ENCODE peak calls at places on chromosome 13, in four cellular contexts. U is ovary, E is astrocyte of the spinal cord, I is NT2/D1. Y is an unnamed sample.

GRCh38 chr13:38542601-38543000 is 144.3 kb upstream of the FREM2 start:
- DNase-seq in E (peak), I (no peak), U (no peak), Y (no peak)

GRCh38 chr13:93534181-93534700 is 307.6 kb downstream of the GPC6 start:
- DNase-seq in I (no peak), E (no peak), U (peak), Y (no peak)

GRCh38 chr13:112657850-112658445 is 31.9 kb upstream of the ATP11A start:
- DNase-seq in I (no peak), U (no peak), E (peak), Y (peak)

GRCh38 chr13:70747305-70747704 is 639.1 kb upstream of the KLHL1 start:
- DNase-seq in I (no peak), E (no peak), U (no peak), Y (peak)

GRCh38 chr13:112056739-112057433 is 10.1 kb upstream of the SOX1 start:
- DNase-seq in E (no peak), U (no peak), I (no peak), Y (no peak)

GRCh38 chr13:30907167-30907761 is 1.2 kb downstream of the MEDAG start:
- DNase-seq in U (peak), E (peak), I (no peak), Y (no peak)

GRCh38 chr13:25247345-25247744 is 39.9 kb downstream of the MTMR6 start:
- DNase-seq in E (no peak), U (no peak), I (no peak), Y (no peak)

GRCh38 chr13:75838366-75839017 is 202.4 kb downstream of the LMO7 start:
- DNase-seq in U (no peak), I (no peak), E (no peak), Y (no peak)

GRCh38 chr13:66859934-66860867 is 369.9 kb downstream of the PCDH9 start:
- DNase-seq in U (no peak), E (no peak), I (no peak), Y (no peak)

GRCh38 chr13:111626371-111627305 is 306.2 kb downstream of the TEX29 start:
- DNase-seq in E (no peak), I (no peak), U (no peak), Y (no peak)

GRCh38 chr13:51525567-51526165 is 58.6 kb upstream of the WDFY2 start:
- DNase-seq in E (no peak), I (no peak), U (no peak), Y (no peak)

GRCh38 chr13:61768175-61768574 is 352.5 kb upstream of the PCDH20 start:
- DNase-seq in E (no peak), U (no peak), I (no peak), Y (no peak)

GRCh38 chr13:33323766-33324525 is 38.4 kb upstream of the STARD13 start:
- DNase-seq in I (no peak), U (no peak), E (no peak), Y (no peak)

GRCh38 chr13:71864981-71865857 is 1.8 kb downstream of the DACH1 start:
- DNase-seq in U (no peak), E (peak), I (no peak), Y (no peak)

GRCh38 chr13:68056816-68057710 is 826.9 kb upstream of the PCDH9 start:
- DNase-seq in I (no peak), E (peak), U (no peak), Y (peak)

GRCh38 chr13:94218537-94218936 is 260.9 kb downstream of the DCT start:
- DNase-seq in E (no peak), I (peak), U (no peak), Y (no peak)

GRCh38 chr13:28406728-28407266 is 88.1 kb downstream of the FLT1 start:
- DNase-seq in I (no peak), E (no peak), U (no peak), Y (no peak)

GRCh38 chr13:28408235-28408848 is 86.6 kb downstream of the FLT1 start:
- DNase-seq in E (no peak), I (no peak), U (no peak), Y (no peak)

GRCh38 chr13:28410096-28410495 is 84.8 kb downstream of the FLT1 start:
- DNase-seq in I (no peak), E (no peak), U (no peak), Y (no peak)

GRCh38 chr13:28411859-28412353 is 83.0 kb downstream of the FLT1 start:
- DNase-seq in E (no peak), I (no peak), U (no peak), Y (no peak)

GRCh38 chr13:28409648-28410047 is 85.3 kb downstream of the FLT1 start:
- DNase-seq in U (no peak), I (no peak), E (no peak), Y (no peak)
- H3K4me3 ChIP-seq in U (no peak), I (no peak), E (no peak), Y (no peak)

DNA sequence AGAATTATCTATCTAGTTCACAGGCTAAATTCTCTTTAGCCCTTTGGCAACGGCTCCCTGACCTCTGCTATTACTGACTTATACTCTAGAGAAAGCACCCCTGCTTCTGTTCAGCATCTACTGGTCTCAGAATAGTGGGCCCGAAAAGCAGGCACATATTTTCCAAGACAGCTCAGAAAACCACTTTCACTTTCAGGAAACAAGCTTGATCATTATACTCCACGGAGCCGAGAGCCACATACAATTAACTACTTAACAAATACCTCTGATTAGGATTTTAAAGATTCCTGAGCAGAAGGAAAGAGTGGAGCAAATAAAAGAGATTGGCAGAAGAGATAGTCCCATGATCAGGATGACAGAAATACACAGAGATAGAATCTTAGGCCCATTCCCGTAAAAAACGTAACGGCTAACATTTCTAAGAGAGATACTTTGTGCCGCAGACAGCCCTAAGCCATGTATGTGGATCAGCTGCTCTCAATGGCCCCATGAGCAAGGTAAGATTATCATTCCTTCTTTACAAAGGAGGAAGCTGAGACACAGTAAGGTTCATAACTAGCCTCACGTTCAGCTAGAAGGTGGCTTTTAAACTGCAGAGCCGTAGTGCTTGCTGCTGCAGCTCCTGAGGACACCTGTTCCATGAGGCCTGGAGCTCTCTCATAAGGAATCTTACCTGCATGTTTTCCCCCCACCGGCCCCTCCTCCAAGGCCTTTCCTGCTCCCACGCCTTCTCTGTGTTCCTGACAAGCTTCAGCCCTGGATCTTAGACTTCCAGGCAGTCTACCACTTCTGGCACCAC is 227.2 kb downstream of the FOXO1 start:
- DNase-seq in I (no peak), U (no peak), E (peak), Y (no peak)
- H3K4me3 ChIP-seq in I (no peak), U (peak), E (no peak), Y (no peak)

GRCh38 chr13:29497137-29497654 is 98.3 kb downstream of the SLC7A1 start:
- DNase-seq in E (peak), U (peak), I (no peak), Y (peak)

GRCh38 chr13:29494520-29494919 is 101.0 kb downstream of the SLC7A1 start:
- DNase-seq in U (no peak), E (no peak), I (no peak), Y (no peak)

GRCh38 chr13:29493796-29494195 is 101.7 kb downstream of the SLC7A1 start:
- DNase-seq in I (no peak), E (no peak), U (no peak), Y (no peak)

GRCh38 chr13:29498426-29499040 is 97.0 kb downstream of the SLC7A1 start:
- DNase-seq in I (no peak), U (no peak), E (no peak), Y (no peak)

DNA sequence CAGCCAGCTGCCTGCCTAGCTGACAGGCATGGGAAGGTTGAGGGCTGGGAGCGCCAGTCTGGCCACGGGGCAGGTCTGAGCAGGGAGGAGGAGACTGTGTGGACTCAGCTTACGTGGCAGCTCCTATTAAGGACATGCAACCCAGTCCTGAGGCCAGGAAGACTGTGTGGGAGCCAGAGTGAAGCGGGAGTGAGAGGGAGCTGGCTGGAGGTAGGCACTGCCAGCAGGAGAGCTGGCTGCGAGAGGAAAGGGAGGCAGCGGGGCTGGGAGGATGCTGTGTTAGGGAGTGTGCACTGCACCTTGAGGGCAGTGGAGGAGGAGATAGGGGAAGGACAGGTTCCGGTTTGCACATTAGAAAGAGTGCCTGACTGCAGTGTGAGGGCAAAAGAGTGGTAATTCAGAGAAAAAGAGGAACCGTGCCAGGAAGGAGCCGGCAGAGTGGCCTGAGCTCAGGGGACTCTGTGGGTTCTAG is 99.2 kb downstream of the SLC7A1 start:
- DNase-seq in I (no peak), E (no peak), U (no peak), Y (no peak)
- H3K4me3 ChIP-seq in I (no peak), E (no peak), U (no peak), Y (no peak)

DNA sequence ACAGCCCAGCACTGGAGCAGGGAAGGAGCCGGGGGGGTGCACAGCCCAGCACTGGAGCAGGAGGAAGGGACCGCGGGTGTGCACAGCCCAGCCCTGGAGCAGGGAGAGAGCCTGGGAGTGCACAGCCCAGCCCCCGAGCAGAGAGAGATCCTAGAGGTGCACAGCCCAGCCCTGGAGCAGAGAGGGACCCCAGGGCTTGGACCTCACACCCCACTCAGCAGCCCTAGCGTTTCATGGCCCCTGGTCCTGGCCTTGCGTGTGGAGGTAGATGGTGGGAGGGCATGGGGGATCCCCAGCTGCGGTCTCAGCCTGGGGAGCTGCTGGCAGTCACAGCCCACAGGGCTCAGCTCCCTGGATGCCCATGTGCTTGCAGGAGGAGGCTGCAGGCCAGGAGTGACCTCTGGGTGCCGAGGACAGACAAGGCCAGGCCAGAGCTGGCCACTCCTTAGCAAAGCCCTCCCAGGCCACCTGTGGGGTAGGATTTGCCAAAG is 25.1 kb downstream of the GAS6 start:
- DNase-seq in E (no peak), I (no peak), U (no peak), Y (no peak)
- H3K4me3 ChIP-seq in E (peak), I (no peak), U (peak), Y (peak)

DNA sequence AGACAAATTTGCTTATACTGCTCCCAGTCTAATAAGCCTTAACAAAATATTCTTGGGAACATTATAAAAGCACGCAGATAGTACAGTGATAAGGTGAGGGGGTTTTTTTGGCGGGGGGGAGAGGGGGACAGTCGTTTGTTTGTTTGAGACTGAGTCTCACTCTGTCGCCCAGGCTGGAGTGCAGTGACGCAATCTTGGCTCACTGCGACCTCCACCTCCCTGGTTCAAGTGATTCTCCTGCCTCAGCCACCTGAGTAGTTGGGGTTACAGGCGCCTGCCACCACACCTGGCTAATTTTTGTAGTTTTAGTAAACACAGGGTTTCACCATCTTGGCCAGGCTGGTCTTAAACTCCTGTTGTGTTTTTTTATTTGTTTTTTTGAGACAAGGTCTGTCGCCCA is 203.0 kb upstream of the TSC22D1 start:
- DNase-seq in E (no peak), U (no peak), I (no peak), Y (no peak)
- H3K4me3 ChIP-seq in E (no peak), U (no peak), I (no peak), Y (no peak)

GRCh38 chr13:49604570-49604969 is 19.2 kb upstream of the RCBTB1 start:
- DNase-seq in I (no peak), U (no peak), E (no peak), Y (no peak)
- H3K4me3 ChIP-seq in I (no peak), U (no peak), E (no peak), Y (no peak)

GRCh38 chr13:77789386-77789785 is 91.9 kb downstream of the SLAIN1 start:
- DNase-seq in E (no peak), I (no peak), U (no peak), Y (no peak)
- H3K4me3 ChIP-seq in E (no peak), I (no peak), U (no peak), Y (no peak)

DNA sequence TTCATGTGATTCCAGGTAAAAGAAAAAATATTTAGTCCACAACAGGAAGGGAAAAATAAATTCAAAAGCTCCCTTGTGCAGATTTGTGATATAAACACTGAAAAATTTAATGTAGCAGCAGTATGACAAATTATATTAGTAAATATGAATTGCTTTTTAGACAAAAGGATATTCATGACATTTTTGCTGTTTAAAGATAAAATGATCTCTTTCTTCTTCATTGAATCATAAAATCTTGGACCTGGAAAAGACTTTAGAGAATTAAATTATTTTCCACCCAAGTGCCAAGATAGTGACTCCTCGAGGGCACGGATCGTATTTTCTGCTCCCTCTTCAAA is 85.4 kb downstream of the MBNL2 start:
- DNase-seq in I (no peak), E (no peak), U (no peak), Y (no peak)
- H3K4me3 ChIP-seq in I (no peak), E (no peak), U (no peak), Y (no peak)